ENCODE peak calls at places on chromosomes 5 and 9, in six cellular contexts. One of them, this sample, is unnamed.
A peak's percentile ranks its signal among the peaks of the same experiment; 100 is the strongest.

GRCh38 chr9:94613003-94613402 is 19.4 kb upstream of the FBP2 start:
- DNase-seq in activated CD4-positive, alpha-beta memory T cell treated with anti-CD3 and anti-CD28 coated beads, Interleukin-2, amount 10 ng/mL, durations not matched to agents 7 days and 5 days: no peak
- DNase-seq in activated CD4-positive, CD25-positive, alpha-beta regulatory T cell: no peak
- DNase-seq in NCI-H2029: no peak
- DNase-seq in ELR: no peak
- DNase-seq in Peyer's patch: no peak
- DNase-seq in this sample: no peak

GRCh38 chr5:35668320-35668719 is 50.7 kb downstream of the SPEF2 start:
- DNase-seq in Peyer's patch: no peak
- DNase-seq in activated CD4-positive, alpha-beta memory T cell treated with anti-CD3 and anti-CD28 coated beads, Interleukin-2, amount 10 ng/mL, durations not matched to agents 7 days and 5 days: no peak
- DNase-seq in NCI-H2029: no peak
- DNase-seq in ELR: no peak
- DNase-seq in activated CD4-positive, CD25-positive, alpha-beta regulatory T cell: no peak
- DNase-seq in this sample: no peak

GRCh38 chr5:42949348-42950090 is 90.6 kb downstream of the ANXA2R start:
- DNase-seq in NCI-H2029: no peak
- DNase-seq in activated CD4-positive, CD25-positive, alpha-beta regulatory T cell: peak; percentile 38
- DNase-seq in activated CD4-positive, alpha-beta memory T cell treated with anti-CD3 and anti-CD28 coated beads, Interleukin-2, amount 10 ng/mL, durations not matched to agents 7 days and 5 days: peak; percentile 79
- DNase-seq in ELR: peak; percentile 32
- DNase-seq in Peyer's patch: peak; percentile 79
- DNase-seq in this sample: peak; percentile 63

GRCh38 chr5:65338606-65339151 is 143.0 kb downstream of the ADAMTS6 start:
- DNase-seq in Peyer's patch: no peak
- DNase-seq in activated CD4-positive, alpha-beta memory T cell treated with anti-CD3 and anti-CD28 coated beads, Interleukin-2, amount 10 ng/mL, durations not matched to agents 7 days and 5 days: no peak
- DNase-seq in NCI-H2029: no peak
- DNase-seq in activated CD4-positive, CD25-positive, alpha-beta regulatory T cell: no peak
- DNase-seq in ELR: peak; percentile 40
- DNase-seq in this sample: no peak

GRCh38 chr9:99130069-99130468 is 25.2 kb downstream of the TGFBR1 start:
- DNase-seq in activated CD4-positive, alpha-beta memory T cell treated with anti-CD3 and anti-CD28 coated beads, Interleukin-2, amount 10 ng/mL, durations not matched to agents 7 days and 5 days: no peak
- DNase-seq in ELR: no peak
- DNase-seq in NCI-H2029: no peak
- DNase-seq in activated CD4-positive, CD25-positive, alpha-beta regulatory T cell: no peak
- DNase-seq in Peyer's patch: peak; percentile 56
- DNase-seq in this sample: no peak

GRCh38 chr9:133207021-133207531 is 2.0 kb downstream of the OBP2B start:
- DNase-seq in ELR: no peak
- DNase-seq in activated CD4-positive, CD25-positive, alpha-beta regulatory T cell: no peak
- DNase-seq in Peyer's patch: no peak
- DNase-seq in activated CD4-positive, alpha-beta memory T cell treated with anti-CD3 and anti-CD28 coated beads, Interleukin-2, amount 10 ng/mL, durations not matched to agents 7 days and 5 days: no peak
- DNase-seq in NCI-H2029: no peak
- DNase-seq in this sample: no peak

GRCh38 chr9:87324613-87325194 is 173.0 kb upstream of the DAPK1 start:
- DNase-seq in Peyer's patch: no peak
- DNase-seq in ELR: peak; percentile 62
- DNase-seq in activated CD4-positive, alpha-beta memory T cell treated with anti-CD3 and anti-CD28 coated beads, Interleukin-2, amount 10 ng/mL, durations not matched to agents 7 days and 5 days: no peak
- DNase-seq in activated CD4-positive, CD25-positive, alpha-beta regulatory T cell: no peak
- DNase-seq in NCI-H2029: peak; percentile 31
- DNase-seq in this sample: no peak

GRCh38 chr5:155430192-155430591 is 416.6 kb downstream of the KIF4B start:
- DNase-seq in Peyer's patch: no peak
- DNase-seq in ELR: no peak
- DNase-seq in activated CD4-positive, CD25-positive, alpha-beta regulatory T cell: no peak
- DNase-seq in NCI-H2029: no peak
- DNase-seq in activated CD4-positive, alpha-beta memory T cell treated with anti-CD3 and anti-CD28 coated beads, Interleukin-2, amount 10 ng/mL, durations not matched to agents 7 days and 5 days: no peak
- DNase-seq in this sample: no peak

GRCh38 chr9:89631381-89631780 is 26.6 kb downstream of the GADD45G start:
- DNase-seq in activated CD4-positive, CD25-positive, alpha-beta regulatory T cell: no peak
- DNase-seq in Peyer's patch: no peak
- DNase-seq in ELR: no peak
- DNase-seq in NCI-H2029: peak; percentile 10
- DNase-seq in activated CD4-positive, alpha-beta memory T cell treated with anti-CD3 and anti-CD28 coated beads, Interleukin-2, amount 10 ng/mL, durations not matched to agents 7 days and 5 days: no peak
- DNase-seq in this sample: peak; percentile 87

GRCh38 chr5:150503977-150504620 is 3.8 kb upstream of the NDST1 start:
- DNase-seq in Peyer's patch: no peak
- DNase-seq in activated CD4-positive, alpha-beta memory T cell treated with anti-CD3 and anti-CD28 coated beads, Interleukin-2, amount 10 ng/mL, durations not matched to agents 7 days and 5 days: no peak
- DNase-seq in NCI-H2029: peak; percentile 78
- DNase-seq in ELR: no peak
- DNase-seq in activated CD4-positive, CD25-positive, alpha-beta regulatory T cell: no peak
- DNase-seq in this sample: peak; percentile 84

GRCh38 chr9:117120061-117120460 is 294.8 kb downstream of the ASTN2 start:
- DNase-seq in ELR: no peak
- DNase-seq in activated CD4-positive, CD25-positive, alpha-beta regulatory T cell: no peak
- DNase-seq in NCI-H2029: no peak
- DNase-seq in Peyer's patch: no peak
- DNase-seq in activated CD4-positive, alpha-beta memory T cell treated with anti-CD3 and anti-CD28 coated beads, Interleukin-2, amount 10 ng/mL, durations not matched to agents 7 days and 5 days: no peak
- DNase-seq in this sample: no peak

GRCh38 chr9:129841071-129841470 is 5.8 kb downstream of the USP20 start:
- DNase-seq in activated CD4-positive, CD25-positive, alpha-beta regulatory T cell: no peak
- DNase-seq in NCI-H2029: no peak
- DNase-seq in Peyer's patch: no peak
- DNase-seq in activated CD4-positive, alpha-beta memory T cell treated with anti-CD3 and anti-CD28 coated beads, Interleukin-2, amount 10 ng/mL, durations not matched to agents 7 days and 5 days: no peak
- DNase-seq in ELR: no peak
- DNase-seq in this sample: no peak

GRCh38 chr5:6202615-6203365 is 175.6 kb downstream of the MED10 start:
- DNase-seq in ELR: no peak
- DNase-seq in activated CD4-positive, alpha-beta memory T cell treated with anti-CD3 and anti-CD28 coated beads, Interleukin-2, amount 10 ng/mL, durations not matched to agents 7 days and 5 days: no peak
- DNase-seq in NCI-H2029: no peak
- DNase-seq in activated CD4-positive, CD25-positive, alpha-beta regulatory T cell: no peak
- DNase-seq in Peyer's patch: no peak
- DNase-seq in this sample: no peak

GRCh38 chr5:10279328-10279727 is 28.4 kb downstream of the CMBL start:
- DNase-seq in ELR: no peak
- DNase-seq in NCI-H2029: no peak
- DNase-seq in Peyer's patch: no peak
- DNase-seq in activated CD4-positive, alpha-beta memory T cell treated with anti-CD3 and anti-CD28 coated beads, Interleukin-2, amount 10 ng/mL, durations not matched to agents 7 days and 5 days: no peak
- DNase-seq in activated CD4-positive, CD25-positive, alpha-beta regulatory T cell: no peak
- DNase-seq in this sample: no peak

GRCh38 chr9:113609562-113610318 is 146.2 kb downstream of the RGS3 start:
- DNase-seq in ELR: no peak
- DNase-seq in activated CD4-positive, CD25-positive, alpha-beta regulatory T cell: no peak
- DNase-seq in activated CD4-positive, alpha-beta memory T cell treated with anti-CD3 and anti-CD28 coated beads, Interleukin-2, amount 10 ng/mL, durations not matched to agents 7 days and 5 days: no peak
- DNase-seq in Peyer's patch: peak; percentile 26
- DNase-seq in NCI-H2029: no peak
- DNase-seq in this sample: peak; percentile 94

GRCh38 chr9:16138961-16139441 is 586.2 kb downstream of the CCDC171 start:
- DNase-seq in Peyer's patch: no peak
- DNase-seq in activated CD4-positive, alpha-beta memory T cell treated with anti-CD3 and anti-CD28 coated beads, Interleukin-2, amount 10 ng/mL, durations not matched to agents 7 days and 5 days: no peak
- DNase-seq in ELR: peak; percentile 19
- DNase-seq in activated CD4-positive, CD25-positive, alpha-beta regulatory T cell: no peak
- DNase-seq in NCI-H2029: no peak
- DNase-seq in this sample: no peak

GRCh38 chr5:1262381-1262780 is 32.5 kb downstream of the TERT start:
- DNase-seq in ELR: peak; percentile 7
- DNase-seq in activated CD4-positive, CD25-positive, alpha-beta regulatory T cell: no peak
- DNase-seq in Peyer's patch: no peak
- DNase-seq in NCI-H2029: no peak
- DNase-seq in activated CD4-positive, alpha-beta memory T cell treated with anti-CD3 and anti-CD28 coated beads, Interleukin-2, amount 10 ng/mL, durations not matched to agents 7 days and 5 days: no peak
- DNase-seq in this sample: no peak

GRCh38 chr9:94687451-94687850 is 39.0 kb upstream of the AOPEP start:
- DNase-seq in activated CD4-positive, alpha-beta memory T cell treated with anti-CD3 and anti-CD28 coated beads, Interleukin-2, amount 10 ng/mL, durations not matched to agents 7 days and 5 days: no peak
- DNase-seq in activated CD4-positive, CD25-positive, alpha-beta regulatory T cell: no peak
- DNase-seq in ELR: no peak
- DNase-seq in NCI-H2029: peak; percentile 60
- DNase-seq in Peyer's patch: no peak
- DNase-seq in this sample: no peak

GRCh38 chr5:168055141-168055680 is 236.2 kb upstream of the WWC1 start:
- DNase-seq in activated CD4-positive, CD25-positive, alpha-beta regulatory T cell: no peak
- DNase-seq in Peyer's patch: no peak
- DNase-seq in ELR: no peak
- DNase-seq in NCI-H2029: no peak
- DNase-seq in activated CD4-positive, alpha-beta memory T cell treated with anti-CD3 and anti-CD28 coated beads, Interleukin-2, amount 10 ng/mL, durations not matched to agents 7 days and 5 days: no peak
- DNase-seq in this sample: no peak

GRCh38 chr5:8857051-8857450 is 688.8 kb downstream of the SEMA5A start:
- DNase-seq in activated CD4-positive, alpha-beta memory T cell treated with anti-CD3 and anti-CD28 coated beads, Interleukin-2, amount 10 ng/mL, durations not matched to agents 7 days and 5 days: no peak
- DNase-seq in Peyer's patch: no peak
- DNase-seq in activated CD4-positive, CD25-positive, alpha-beta regulatory T cell: no peak
- DNase-seq in NCI-H2029: no peak
- DNase-seq in ELR: no peak
- DNase-seq in this sample: no peak

GRCh38 chr5:97229196-97229595 is 46.1 kb upstream of the RIOK2 start:
- DNase-seq in activated CD4-positive, alpha-beta memory T cell treated with anti-CD3 and anti-CD28 coated beads, Interleukin-2, amount 10 ng/mL, durations not matched to agents 7 days and 5 days: no peak
- DNase-seq in NCI-H2029: no peak
- DNase-seq in ELR: no peak
- DNase-seq in Peyer's patch: no peak
- DNase-seq in activated CD4-positive, CD25-positive, alpha-beta regulatory T cell: no peak
- DNase-seq in this sample: no peak

GRCh38 chr5:4628645-4629385 is 511.3 kb upstream of the ADAMTS16 start:
- DNase-seq in activated CD4-positive, alpha-beta memory T cell treated with anti-CD3 and anti-CD28 coated beads, Interleukin-2, amount 10 ng/mL, durations not matched to agents 7 days and 5 days: no peak
- DNase-seq in activated CD4-positive, CD25-positive, alpha-beta regulatory T cell: no peak
- DNase-seq in ELR: no peak
- DNase-seq in Peyer's patch: no peak
- DNase-seq in NCI-H2029: no peak
- DNase-seq in this sample: no peak

GRCh38 chr9:130283514-130284248 is 18.1 kb downstream of the HMCN2 start:
- DNase-seq in activated CD4-positive, CD25-positive, alpha-beta regulatory T cell: no peak
- DNase-seq in activated CD4-positive, alpha-beta memory T cell treated with anti-CD3 and anti-CD28 coated beads, Interleukin-2, amount 10 ng/mL, durations not matched to agents 7 days and 5 days: no peak
- DNase-seq in NCI-H2029: peak; percentile 66
- DNase-seq in Peyer's patch: no peak
- DNase-seq in ELR: no peak
- DNase-seq in this sample: no peak

GRCh38 chr9:29691758-29692407 is 2118.6 kb upstream of the C9orf72 start:
- DNase-seq in Peyer's patch: no peak
- DNase-seq in activated CD4-positive, alpha-beta memory T cell treated with anti-CD3 and anti-CD28 coated beads, Interleukin-2, amount 10 ng/mL, durations not matched to agents 7 days and 5 days: no peak
- DNase-seq in NCI-H2029: no peak
- DNase-seq in activated CD4-positive, CD25-positive, alpha-beta regulatory T cell: no peak
- DNase-seq in ELR: peak; percentile 50
- DNase-seq in this sample: no peak

GRCh38 chr5:119966028-119966427 is 336.7 kb downstream of the FAM170A start:
- DNase-seq in ELR: peak; percentile 9
- DNase-seq in NCI-H2029: no peak
- DNase-seq in activated CD4-positive, alpha-beta memory T cell treated with anti-CD3 and anti-CD28 coated beads, Interleukin-2, amount 10 ng/mL, durations not matched to agents 7 days and 5 days: no peak
- DNase-seq in Peyer's patch: no peak
- DNase-seq in activated CD4-positive, CD25-positive, alpha-beta regulatory T cell: no peak
- DNase-seq in this sample: no peak

GRCh38 chr5:134647750-134648424 is 698 bp upstream of the SEC24A start:
- DNase-seq in ELR: peak; percentile 64
- DNase-seq in NCI-H2029: no peak
- DNase-seq in Peyer's patch: no peak
- DNase-seq in activated CD4-positive, CD25-positive, alpha-beta regulatory T cell: no peak
- DNase-seq in activated CD4-positive, alpha-beta memory T cell treated with anti-CD3 and anti-CD28 coated beads, Interleukin-2, amount 10 ng/mL, durations not matched to agents 7 days and 5 days: peak; percentile 31
- DNase-seq in this sample: no peak

GRCh38 chr5:127909078-127909477 is 174.5 kb upstream of the SLC12A2 start:
- DNase-seq in ELR: peak; percentile 64
- DNase-seq in NCI-H2029: no peak
- DNase-seq in Peyer's patch: no peak
- DNase-seq in activated CD4-positive, alpha-beta memory T cell treated with anti-CD3 and anti-CD28 coated beads, Interleukin-2, amount 10 ng/mL, durations not matched to agents 7 days and 5 days: no peak
- DNase-seq in activated CD4-positive, CD25-positive, alpha-beta regulatory T cell: no peak
- DNase-seq in this sample: no peak